ENCODE peak calls at places on chromosomes 3 and 15, in eight cellular contexts. One of them, this sample, is unnamed. For H3K36me3, the result is how much of the 10 kb centered on the place peaks cover.

GRCh38 chr3:99875573-99875924 is 57.9 kb downstream of the CMSS1 start:
- DNase-seq in effector memory CD4-positive, alpha-beta T cell: no peak
- DNase-seq in heart left ventricle: no peak
- DNase-seq in GM23338: peak
- DNase-seq in tibial artery: no peak
- DNase-seq in neural progenitor cell: peak
- DNase-seq in K562: peak
- DNase-seq in PC-3: no peak
- DNase-seq in this sample: no peak

GRCh38 chr3:156787926-156788663 is 38.1 kb upstream of the LEKR1 start:
- DNase-seq in effector memory CD4-positive, alpha-beta T cell: no peak
- DNase-seq in heart left ventricle: no peak
- DNase-seq in GM23338: no peak
- DNase-seq in tibial artery: no peak
- DNase-seq in neural progenitor cell: no peak
- DNase-seq in K562: peak
- DNase-seq in PC-3: peak
- DNase-seq in this sample: no peak

GRCh38 chr3:180048840-180049239 is 12.1 kb upstream of the PEX5L start:
- DNase-seq in effector memory CD4-positive, alpha-beta T cell: no peak
- DNase-seq in heart left ventricle: no peak
- DNase-seq in GM23338: no peak
- DNase-seq in tibial artery: no peak
- DNase-seq in neural progenitor cell: no peak
- DNase-seq in K562: no peak
- DNase-seq in PC-3: peak
- DNase-seq in this sample: no peak

GRCh38 chr15:64456634-64457108 is 3.7 kb upstream of the ZNF609 start:
- DNase-seq in effector memory CD4-positive, alpha-beta T cell: no peak
- DNase-seq in heart left ventricle: no peak
- DNase-seq in GM23338: no peak
- DNase-seq in tibial artery: no peak
- DNase-seq in neural progenitor cell: no peak
- DNase-seq in K562: peak
- DNase-seq in PC-3: no peak
- DNase-seq in this sample: no peak

GRCh38 chr3:13891492-13892073 is 11.7 kb upstream of the WNT7A start:
- DNase-seq in effector memory CD4-positive, alpha-beta T cell: no peak
- DNase-seq in heart left ventricle: no peak
- DNase-seq in GM23338: peak
- DNase-seq in tibial artery: no peak
- DNase-seq in neural progenitor cell: peak
- DNase-seq in K562: peak
- DNase-seq in PC-3: no peak
- DNase-seq in this sample: peak

GRCh38 chr15:89857673-89858072 is 36.1 kb downstream of the AP3S2 start:
- DNase-seq in effector memory CD4-positive, alpha-beta T cell: no peak
- DNase-seq in heart left ventricle: no peak
- DNase-seq in GM23338: no peak
- DNase-seq in tibial artery: no peak
- DNase-seq in neural progenitor cell: no peak
- DNase-seq in K562: no peak
- DNase-seq in PC-3: no peak
- DNase-seq in this sample: no peak

GRCh38 chr3:23508464-23508863 is 297.3 kb upstream of the UBE2E1 start:
- DNase-seq in effector memory CD4-positive, alpha-beta T cell: no peak
- DNase-seq in heart left ventricle: no peak
- DNase-seq in GM23338: no peak
- DNase-seq in tibial artery: no peak
- DNase-seq in neural progenitor cell: no peak
- DNase-seq in K562: no peak
- DNase-seq in PC-3: peak
- DNase-seq in this sample: no peak

GRCh38 chr3:100463002-100463401 is 29.4 kb upstream of the TMEM45A start:
- DNase-seq in effector memory CD4-positive, alpha-beta T cell: no peak
- DNase-seq in heart left ventricle: peak
- DNase-seq in GM23338: peak
- DNase-seq in tibial artery: no peak
- DNase-seq in neural progenitor cell: peak
- DNase-seq in K562: peak
- DNase-seq in PC-3: peak
- DNase-seq in this sample: no peak

GRCh38 chr3:158842946-158843345 is 41.1 kb downstream of the MFSD1 start:
- DNase-seq in effector memory CD4-positive, alpha-beta T cell: no peak
- DNase-seq in heart left ventricle: no peak
- DNase-seq in GM23338: no peak
- DNase-seq in tibial artery: no peak
- DNase-seq in neural progenitor cell: no peak
- DNase-seq in K562: no peak
- DNase-seq in PC-3: no peak
- DNase-seq in this sample: no peak

GRCh38 chr15:38263996-38264395 is 11.4 kb downstream of the SPRED1 start:
- DNase-seq in effector memory CD4-positive, alpha-beta T cell: no peak
- DNase-seq in heart left ventricle: no peak
- DNase-seq in GM23338: no peak
- DNase-seq in tibial artery: no peak
- DNase-seq in neural progenitor cell: no peak
- DNase-seq in K562: no peak
- DNase-seq in PC-3: no peak
- DNase-seq in this sample: no peak

GRCh38 chr15:80942746-80943565 is 46.7 kb downstream of the MESD start:
- DNase-seq in effector memory CD4-positive, alpha-beta T cell: no peak
- DNase-seq in heart left ventricle: peak
- DNase-seq in GM23338: no peak
- DNase-seq in tibial artery: peak
- DNase-seq in neural progenitor cell: no peak
- DNase-seq in K562: no peak
- DNase-seq in PC-3: no peak
- DNase-seq in this sample: no peak

GRCh38 chr3:192887047-192887446 is 30.6 kb downstream of the MB21D2 start:
- DNase-seq in effector memory CD4-positive, alpha-beta T cell: no peak
- DNase-seq in heart left ventricle: no peak
- DNase-seq in GM23338: no peak
- DNase-seq in tibial artery: no peak
- DNase-seq in neural progenitor cell: no peak
- DNase-seq in K562: no peak
- DNase-seq in PC-3: peak
- DNase-seq in this sample: no peak

GRCh38 chr3:15527031-15527459 is 5.5 kb upstream of the COLQ start:
- DNase-seq in effector memory CD4-positive, alpha-beta T cell: no peak
- DNase-seq in heart left ventricle: no peak
- DNase-seq in GM23338: peak
- DNase-seq in tibial artery: no peak
- DNase-seq in neural progenitor cell: peak
- DNase-seq in K562: peak
- DNase-seq in PC-3: peak
- DNase-seq in this sample: no peak

DNA sequence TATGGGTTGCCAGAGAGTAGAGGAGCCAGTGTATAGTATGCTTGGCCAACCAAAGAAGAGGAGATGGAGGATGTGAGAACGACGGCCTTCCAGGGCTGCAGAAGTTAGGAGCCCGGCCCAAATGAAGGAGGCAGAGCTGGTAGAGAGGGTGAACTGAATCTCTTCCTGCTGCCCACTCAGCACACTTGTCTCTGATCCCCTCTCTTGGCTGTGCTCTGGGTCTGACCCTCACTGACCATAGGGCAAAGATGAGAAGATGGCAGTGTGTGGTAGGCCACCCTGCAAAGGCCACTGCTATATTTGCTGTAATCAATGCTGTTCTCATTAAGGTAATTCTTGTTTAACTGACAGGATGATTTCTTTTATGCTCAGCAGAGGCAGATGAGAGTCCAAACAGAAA is 256.0 kb downstream of the OCA2 start:
- DNase-seq in effector memory CD4-positive, alpha-beta T cell: no peak
- DNase-seq in heart left ventricle: no peak
- DNase-seq in GM23338: no peak
- DNase-seq in tibial artery: no peak
- DNase-seq in neural progenitor cell: no peak
- DNase-seq in K562: no peak
- DNase-seq in PC-3: no peak
- DNase-seq in this sample: no peak
- H3K4me3 ChIP-seq in effector memory CD4-positive, alpha-beta T cell: no peak
- H3K4me3 ChIP-seq in heart left ventricle: no peak
- H3K4me3 ChIP-seq in GM23338: no peak
- H3K4me3 ChIP-seq in tibial artery: no peak
- H3K4me3 ChIP-seq in neural progenitor cell: no peak
- H3K4me3 ChIP-seq in K562: no peak
- H3K4me3 ChIP-seq in PC-3: no peak
- H3K4me3 ChIP-seq in this sample: no peak

GRCh38 chr15:91568036-91568435 is 285.5 kb upstream of the SLCO3A1 start:
- DNase-seq in effector memory CD4-positive, alpha-beta T cell: no peak
- DNase-seq in heart left ventricle: no peak
- DNase-seq in GM23338: no peak
- DNase-seq in tibial artery: no peak
- DNase-seq in neural progenitor cell: no peak
- DNase-seq in K562: no peak
- DNase-seq in PC-3: no peak
- DNase-seq in this sample: no peak
- H3K27ac ChIP-seq in effector memory CD4-positive, alpha-beta T cell: no peak
- H3K27ac ChIP-seq in heart left ventricle: no peak
- H3K27ac ChIP-seq in GM23338: no peak
- H3K27ac ChIP-seq in tibial artery: no peak
- H3K27ac ChIP-seq in neural progenitor cell: no peak
- H3K27ac ChIP-seq in K562: no peak
- H3K27ac ChIP-seq in PC-3: no peak
- H3K27ac ChIP-seq in this sample: no peak

GRCh38 chr3:120129718-120130117 is 35.5 kb upstream of the GSK3B start:
- DNase-seq in effector memory CD4-positive, alpha-beta T cell: no peak
- DNase-seq in heart left ventricle: no peak
- DNase-seq in GM23338: peak
- DNase-seq in tibial artery: no peak
- DNase-seq in neural progenitor cell: no peak
- DNase-seq in K562: no peak
- DNase-seq in PC-3: peak
- DNase-seq in this sample: no peak
- H3K36me3 ChIP-seq in effector memory CD4-positive, alpha-beta T cell: under half
- H3K36me3 ChIP-seq in heart left ventricle: under half
- H3K36me3 ChIP-seq in GM23338: under half
- H3K36me3 ChIP-seq in tibial artery: under half
- H3K36me3 ChIP-seq in neural progenitor cell: under half
- H3K36me3 ChIP-seq in K562: under half
- H3K36me3 ChIP-seq in PC-3: under half
- H3K36me3 ChIP-seq in this sample: under half

DNA sequence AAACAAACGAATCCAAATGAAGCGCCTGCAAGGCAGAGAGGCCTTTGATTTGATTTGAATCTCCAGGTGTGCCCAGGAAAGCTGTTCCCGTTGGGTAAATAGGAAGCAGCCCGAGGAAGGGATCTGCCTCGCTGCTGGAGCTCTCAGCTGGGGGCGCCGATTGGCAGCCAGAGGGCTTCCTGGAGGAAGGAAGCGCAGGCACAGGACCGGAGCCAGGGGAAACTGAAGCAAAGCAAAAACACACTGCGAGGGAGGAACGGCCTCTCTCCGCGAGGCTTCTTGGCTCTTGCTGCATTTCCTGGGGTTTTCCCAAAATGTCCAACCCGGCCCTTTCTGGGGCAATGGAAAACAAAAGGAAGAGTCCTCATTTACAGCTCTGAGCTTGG is 80.3 kb downstream of the TMEM266 start:
- DNase-seq in effector memory CD4-positive, alpha-beta T cell: no peak
- DNase-seq in heart left ventricle: no peak
- DNase-seq in GM23338: peak
- DNase-seq in tibial artery: no peak
- DNase-seq in neural progenitor cell: peak
- DNase-seq in K562: no peak
- DNase-seq in PC-3: no peak
- DNase-seq in this sample: no peak
- H3K4me3 ChIP-seq in effector memory CD4-positive, alpha-beta T cell: no peak
- H3K4me3 ChIP-seq in heart left ventricle: peak
- H3K4me3 ChIP-seq in GM23338: peak
- H3K4me3 ChIP-seq in tibial artery: no peak
- H3K4me3 ChIP-seq in neural progenitor cell: no peak
- H3K4me3 ChIP-seq in K562: no peak
- H3K4me3 ChIP-seq in PC-3: no peak
- H3K4me3 ChIP-seq in this sample: no peak

GRCh38 chr15:94791516-94791915 is 560.2 kb downstream of the MCTP2 start:
- DNase-seq in effector memory CD4-positive, alpha-beta T cell: no peak
- DNase-seq in heart left ventricle: no peak
- DNase-seq in GM23338: no peak
- DNase-seq in tibial artery: no peak
- DNase-seq in neural progenitor cell: no peak
- DNase-seq in K562: no peak
- DNase-seq in PC-3: no peak
- DNase-seq in this sample: no peak
- H3K27ac ChIP-seq in effector memory CD4-positive, alpha-beta T cell: no peak
- H3K27ac ChIP-seq in heart left ventricle: no peak
- H3K27ac ChIP-seq in GM23338: no peak
- H3K27ac ChIP-seq in tibial artery: no peak
- H3K27ac ChIP-seq in neural progenitor cell: no peak
- H3K27ac ChIP-seq in K562: no peak
- H3K27ac ChIP-seq in PC-3: no peak
- H3K27ac ChIP-seq in this sample: no peak

This sample was measured in spleen.